ENCODE peak calls at places on chromosome 11, in six cellular contexts. T, D, R, H, W and V are unnamed samples.

GRCh38 chr11:57762235-57762866 is 749 bp downstream of the CTNND1 start:
- DNase-seq in T (no peak), D (peak), R (no peak), H (peak), W (no peak), V (no peak)

GRCh38 chr11:17570034-17570433 is 23.0 kb downstream of the OTOG start:
- DNase-seq in T (no peak), D (no peak), R (no peak), H (no peak), W (no peak), V (no peak)

GRCh38 chr11:33533668-33534067 is 167.0 kb downstream of the C11orf91 start:
- DNase-seq in T (no peak), D (no peak), R (peak), H (peak), W (no peak), V (no peak)

GRCh38 chr11:69473520-69473894 is 8.0 kb upstream of the LINC01488 start:
- DNase-seq in T (no peak), D (no peak), R (no peak), H (no peak), W (no peak), V (no peak)

GRCh38 chr11:82494988-82495432 is 238.7 kb downstream of the FAM181B start:
- DNase-seq in T (no peak), D (no peak), R (no peak), H (peak), W (no peak), V (no peak)

GRCh38 chr11:78310500-78310909 is 107.1 kb downstream of the GAB2 start:
- DNase-seq in T (no peak), D (peak), R (peak), H (no peak), W (no peak), V (no peak)

GRCh38 chr11:22666320-22666699 is at the start of gene GAS2:
- DNase-seq in T (no peak), D (no peak), R (no peak), H (no peak), W (no peak), V (no peak)

GRCh38 chr11:43830928-43831440 is 49.6 kb upstream of the ALKBH3 start:
- DNase-seq in T (peak), D (no peak), R (peak), H (peak), W (peak), V (peak)

GRCh38 chr11:108559340-108559739 is 34.2 kb downstream of the EXPH5 start:
- DNase-seq in T (no peak), D (no peak), R (peak), H (no peak), W (peak), V (no peak)

GRCh38 chr11:119593346-119593745 is 135.7 kb downstream of the NECTIN1 start:
- DNase-seq in T (no peak), D (no peak), R (no peak), H (no peak), W (no peak), V (no peak)

GRCh38 chr11:64318694-64319420 is 936 bp downstream of the PRDX5 start:
- DNase-seq in T (no peak), D (no peak), R (no peak), H (no peak), W (no peak), V (no peak)

GRCh38 chr11:110429614-110430266 is at the start of gene FDX1:
- DNase-seq in T (peak), D (peak), R (peak), H (peak), W (no peak), V (no peak)

GRCh38 chr11:3042496-3043314 is 14.5 kb downstream of the CARS1 start:
- DNase-seq in T (no peak), D (no peak), R (no peak), H (no peak), W (no peak), V (no peak)

GRCh38 chr11:86670179-86670578 is 2.2 kb downstream of the ME3 start:
- DNase-seq in T (no peak), D (no peak), R (no peak), H (peak), W (no peak), V (no peak)

DNA sequence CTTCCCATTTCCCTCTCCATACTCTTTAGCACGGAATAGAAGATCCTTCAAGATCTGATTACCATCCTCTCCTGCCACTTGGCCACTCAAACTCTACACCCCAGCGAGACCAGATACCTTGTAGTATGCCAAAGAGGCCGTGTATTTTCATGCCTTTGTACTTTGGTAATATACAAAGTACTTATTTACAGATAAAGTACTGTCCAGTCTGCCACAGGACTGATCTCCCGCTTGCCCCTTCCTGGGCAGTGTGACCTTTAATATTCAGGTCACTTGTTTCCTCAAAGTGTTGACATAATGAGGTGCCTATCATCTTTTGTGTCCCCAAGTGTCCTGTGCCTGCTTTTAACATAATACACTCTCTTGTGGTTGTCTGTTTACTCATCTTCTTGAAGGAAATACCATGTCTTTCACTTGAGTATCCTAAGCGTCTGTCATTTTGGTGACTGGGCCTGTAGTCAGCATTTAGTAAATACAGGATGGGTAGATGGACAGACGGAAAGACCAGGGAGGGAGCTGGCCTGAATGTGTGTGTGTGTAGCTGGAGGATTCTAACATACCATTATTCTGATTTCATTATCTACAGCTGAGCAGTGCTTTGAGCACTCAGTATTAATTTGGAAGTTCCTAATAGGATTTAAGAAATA is 137.4 kb downstream of the NAV2 start:
- DNase-seq in T (no peak), D (no peak), R (no peak), H (peak), W (no peak), V (no peak)
- H3K4me3 ChIP-seq in T (no peak), D (no peak), R (no peak), H (no peak), W (no peak), V (no peak)

GRCh38 chr11:235998-236773 is at the start of gene SIRT3:
- DNase-seq in T (peak), D (peak), R (peak), H (peak), W (no peak), V (peak)
- TF ChIP-seq CTCF in T (no peak), D (no peak), R (no peak), H (no peak), W (peak), V (peak)

GRCh38 chr11:133955945-133956421 is 785 bp downstream of the IGSF9B start:
- DNase-seq in T (no peak), D (no peak), R (no peak), H (no peak), W (no peak), V (no peak)
- H3K4me3 ChIP-seq in T (peak), D (peak), R (peak), H (peak), W (no peak), V (peak)

GRCh38 chr11:61007971-61008896 is 36.8 kb downstream of the CD6 start:
- DNase-seq in T (no peak), D (peak), R (no peak), H (no peak), W (no peak), V (no peak)
- TF ChIP-seq CTCF in T (no peak), D (no peak), R (no peak), H (no peak), W (no peak), V (no peak)

DNA sequence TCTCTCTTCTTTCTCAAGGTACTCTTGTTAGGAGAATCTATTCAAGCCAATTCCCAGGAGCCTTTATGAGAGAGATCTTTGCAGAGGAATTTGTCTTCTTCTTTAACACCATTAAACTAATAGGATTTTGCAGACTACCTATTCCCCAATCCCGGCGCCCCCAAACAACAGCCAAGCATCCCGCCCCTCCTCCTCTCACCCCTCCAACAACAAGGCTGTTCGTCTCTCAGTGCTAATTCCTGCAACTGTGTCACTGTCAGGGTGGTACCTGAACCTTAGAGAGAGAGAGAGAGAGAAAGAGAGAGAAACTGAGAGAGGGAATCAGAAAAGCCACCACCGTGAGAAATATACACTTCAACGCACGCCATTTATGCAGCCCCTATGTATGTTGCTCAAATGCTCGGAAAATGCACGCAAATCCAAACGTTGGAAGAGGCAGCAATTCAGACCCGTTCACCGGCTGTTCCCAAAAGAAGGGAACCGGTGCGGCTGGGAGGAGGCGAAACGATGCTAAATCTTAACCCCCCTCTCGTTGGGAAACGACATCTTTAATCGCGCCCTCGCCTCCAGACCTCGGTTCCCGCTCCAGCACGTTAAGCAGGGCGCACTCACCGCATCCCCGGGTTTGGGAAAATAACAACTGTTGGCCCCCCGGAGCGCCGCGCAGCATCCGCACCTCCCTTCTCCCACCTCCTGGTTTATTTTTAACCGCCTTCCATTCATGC is 943 bp downstream of the KCNA4 start:
- DNase-seq in T (no peak), D (no peak), R (no peak), H (no peak), W (no peak), V (no peak)
- H3K4me3 ChIP-seq in T (no peak), D (no peak), R (peak), H (no peak), W (no peak), V (no peak)

DNA sequence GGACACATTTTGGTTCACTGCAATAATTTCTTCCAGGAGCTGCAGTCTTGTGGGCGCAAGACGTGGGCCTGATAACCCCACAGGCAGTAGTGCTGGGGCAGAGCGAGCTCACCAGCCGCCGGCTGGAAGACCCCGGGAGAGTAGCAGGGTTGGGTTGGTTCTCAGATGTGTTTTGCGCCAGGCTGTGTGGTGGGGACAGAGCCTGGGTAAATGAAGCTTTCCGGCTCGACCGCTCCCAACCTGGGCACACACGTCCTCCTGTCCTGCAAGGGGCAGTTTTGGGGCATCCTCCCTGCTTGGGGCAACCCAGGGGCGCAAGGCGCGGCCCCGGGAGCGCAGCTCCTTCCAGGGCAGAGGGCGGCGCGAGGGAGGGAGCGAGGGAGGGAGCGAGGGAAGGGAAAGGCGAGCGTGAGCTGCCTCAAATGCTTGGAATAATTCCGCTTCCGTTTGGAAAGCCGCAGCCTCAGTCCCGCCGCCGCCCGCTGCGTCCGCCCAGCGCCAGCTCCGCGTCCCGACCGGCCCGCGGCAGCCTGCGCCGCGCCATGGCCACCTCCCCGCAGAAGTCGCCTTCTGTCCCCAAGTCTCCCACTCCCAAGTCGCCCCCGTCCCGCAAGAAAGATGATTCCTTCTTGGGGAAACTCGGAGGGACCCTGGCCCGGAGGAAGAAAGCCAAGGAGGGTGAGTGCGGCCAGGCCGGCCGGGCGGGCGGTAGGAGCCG is at the start of gene PARVA:
- DNase-seq in T (peak), D (peak), R (peak), H (peak), W (no peak), V (peak)
- TF ChIP-seq CTCF in T (no peak), D (no peak), R (no peak), H (no peak), W (peak), V (no peak)

GRCh38 chr11:128523616-128524015 is 63.7 kb downstream of the ETS1 start:
- DNase-seq in T (no peak), D (no peak), R (peak), H (peak), W (no peak), V (no peak)

GRCh38 chr11:128521697-128522062 is 65.7 kb downstream of the ETS1 start:
- DNase-seq in T (no peak), D (no peak), R (no peak), H (no peak), W (no peak), V (no peak)

GRCh38 chr11:128522943-128523518 is 64.3 kb downstream of the ETS1 start:
- DNase-seq in T (no peak), D (no peak), R (no peak), H (no peak), W (no peak), V (no peak)

GRCh38 chr11:128520886-128521696 is 66.3 kb downstream of the ETS1 start:
- DNase-seq in T (no peak), D (no peak), R (no peak), H (no peak), W (no peak), V (no peak)

GRCh38 chr11:128522063-128522942 is 65.1 kb downstream of the ETS1 start:
- DNase-seq in T (peak), D (peak), R (peak), H (peak), W (peak), V (peak)
- H3K4me3 ChIP-seq in T (peak), D (peak), R (peak), H (peak), W (peak), V (peak)

DNA sequence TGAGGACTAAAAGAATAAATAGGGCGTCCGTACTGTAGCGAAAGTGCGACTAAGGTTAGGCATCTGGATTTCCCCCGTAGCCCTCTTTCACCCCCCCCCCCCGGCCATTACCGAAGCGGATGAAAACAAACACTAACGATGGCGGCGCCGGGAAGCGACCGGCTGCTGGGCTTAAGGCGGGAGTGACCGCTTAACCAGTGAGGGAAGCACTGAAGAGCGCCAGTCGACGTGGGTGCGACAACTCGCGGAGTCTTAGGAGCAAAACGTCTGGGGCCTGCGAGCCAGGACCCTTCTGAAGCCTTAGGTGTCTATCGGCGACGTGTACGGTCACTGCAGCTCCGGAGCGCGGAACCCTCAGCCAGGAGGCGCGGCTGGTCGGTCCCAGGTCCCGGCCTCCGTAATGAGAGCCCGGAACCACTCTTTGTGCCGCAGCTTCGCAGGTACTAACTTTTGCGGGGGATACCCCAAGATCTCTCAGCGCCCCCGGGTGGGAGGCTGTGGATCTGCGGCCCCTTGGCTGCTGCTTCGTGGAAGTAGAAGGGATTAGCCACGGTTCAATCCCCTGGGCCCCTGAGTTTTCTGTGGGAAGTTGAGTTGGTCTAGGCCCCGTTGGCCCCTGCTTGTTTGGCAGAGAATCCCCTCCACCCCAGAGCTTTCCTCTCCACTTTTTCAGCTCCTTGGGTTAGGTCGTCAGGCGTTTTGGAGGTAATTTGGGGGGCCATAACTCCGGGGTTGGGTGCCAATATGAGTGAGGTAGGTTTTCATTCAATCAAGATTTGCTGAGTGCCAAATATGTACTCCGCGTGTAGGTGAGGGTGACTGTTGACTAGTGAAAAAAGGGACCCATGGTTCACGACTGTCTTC is at the start of gene ATG13:
- DNase-seq in T (peak), D (peak), R (peak), H (peak), W (no peak), V (no peak)
- TF ChIP-seq CTCF in T (peak), D (peak), R (peak), H (peak), W (peak), V (peak)

GRCh38 chr11:103488021-103488420 is 378.8 kb downstream of the DYNC2H1 start:
- DNase-seq in T (no peak), D (no peak), R (peak), H (peak), W (no peak), V (no peak)
- H3K4me3 ChIP-seq in T (no peak), D (no peak), R (no peak), H (no peak), W (no peak), V (no peak)